ENCODE peak calls at places on chromosomes 2 and 18, in six cellular contexts. One of them, this sample, is unnamed.

GRCh38 chr2:36780231-36780808 is 83.8 kb downstream of the VIT start:
- DNase-seq in kidney: no peak
- DNase-seq in GM23248: peak; percentile 69
- DNase-seq in BE2C: no peak
- DNase-seq in GM23338: peak; percentile 83
- DNase-seq in body of pancreas: no peak
- DNase-seq in this sample: peak; percentile 44

GRCh38 chr2:180370476-180371205 is 363.5 kb upstream of the CWC22 start:
- DNase-seq in kidney: no peak
- DNase-seq in GM23248: no peak
- DNase-seq in BE2C: no peak
- DNase-seq in GM23338: no peak
- DNase-seq in body of pancreas: no peak
- DNase-seq in this sample: no peak

GRCh38 chr18:74819433-74820059 is 221.9 kb downstream of the ZNF407 start:
- DNase-seq in kidney: no peak
- DNase-seq in GM23248: no peak
- DNase-seq in BE2C: peak; percentile 32
- DNase-seq in GM23338: peak; percentile 93
- DNase-seq in body of pancreas: no peak
- DNase-seq in this sample: no peak

GRCh38 chr18:27400001-27400400 is 214.9 kb upstream of the CHST9 start:
- DNase-seq in kidney: peak; percentile 56
- DNase-seq in GM23248: no peak
- DNase-seq in BE2C: peak; percentile 5
- DNase-seq in GM23338: peak; percentile 88
- DNase-seq in body of pancreas: no peak
- DNase-seq in this sample: no peak

GRCh38 chr2:16336916-16337315 is 328.7 kb downstream of the CYRIA start:
- DNase-seq in kidney: no peak
- DNase-seq in GM23248: no peak
- DNase-seq in BE2C: peak; percentile 99
- DNase-seq in GM23338: no peak
- DNase-seq in body of pancreas: no peak
- DNase-seq in this sample: no peak

GRCh38 chr2:54949431-54949830 is 100.8 kb downstream of the RTN4 start:
- DNase-seq in kidney: no peak
- DNase-seq in GM23248: peak; percentile 63
- DNase-seq in BE2C: no peak
- DNase-seq in GM23338: no peak
- DNase-seq in body of pancreas: no peak
- DNase-seq in this sample: no peak

GRCh38 chr2:10174173-10174572 is 51.6 kb downstream of the RRM2 start:
- DNase-seq in kidney: no peak
- DNase-seq in GM23248: no peak
- DNase-seq in BE2C: no peak
- DNase-seq in GM23338: no peak
- DNase-seq in body of pancreas: no peak
- DNase-seq in this sample: no peak

GRCh38 chr2:9951272-9951521 is 296 bp upstream of the GRHL1 start:
- DNase-seq in kidney: no peak
- DNase-seq in GM23248: no peak
- DNase-seq in BE2C: no peak
- DNase-seq in GM23338: no peak
- DNase-seq in body of pancreas: no peak
- DNase-seq in this sample: no peak

GRCh38 chr2:138112536-138112935 is 148.3 kb downstream of the HNMT start:
- DNase-seq in kidney: no peak
- DNase-seq in GM23248: no peak
- DNase-seq in BE2C: no peak
- DNase-seq in GM23338: no peak
- DNase-seq in body of pancreas: no peak
- DNase-seq in this sample: no peak

DNA sequence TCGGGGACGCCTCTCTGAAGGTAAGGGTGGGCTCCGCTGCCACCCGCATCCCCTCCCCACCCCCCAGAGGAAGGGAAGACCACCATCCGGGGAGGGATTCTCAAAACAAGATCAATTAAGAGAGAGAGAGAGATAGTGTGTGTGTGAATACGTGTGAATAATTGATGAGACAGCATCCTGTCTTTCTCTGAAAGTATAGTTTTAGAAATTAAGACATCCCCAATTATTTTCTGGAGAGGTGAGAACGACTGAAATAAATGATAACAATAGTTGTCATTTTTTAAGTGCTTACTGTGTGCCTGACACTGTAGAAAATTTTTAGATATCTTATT is 751 bp downstream of the IL18R1 start:
- DNase-seq in kidney: no peak
- DNase-seq in GM23248: no peak
- DNase-seq in BE2C: no peak
- DNase-seq in GM23338: no peak
- DNase-seq in body of pancreas: no peak
- DNase-seq in this sample: no peak
- H3K4me3 ChIP-seq in kidney: peak overlapping the region; percentile 60
- H3K4me3 ChIP-seq in GM23248: peak overlapping the region; percentile 91
- H3K4me3 ChIP-seq in BE2C: no peak overlapping the region
- H3K4me3 ChIP-seq in GM23338: peak overlapping the region; percentile 72
- H3K4me3 ChIP-seq in body of pancreas: peak overlapping the region; percentile 53
- H3K4me3 ChIP-seq in this sample: peak overlapping the region; percentile 80

DNA sequence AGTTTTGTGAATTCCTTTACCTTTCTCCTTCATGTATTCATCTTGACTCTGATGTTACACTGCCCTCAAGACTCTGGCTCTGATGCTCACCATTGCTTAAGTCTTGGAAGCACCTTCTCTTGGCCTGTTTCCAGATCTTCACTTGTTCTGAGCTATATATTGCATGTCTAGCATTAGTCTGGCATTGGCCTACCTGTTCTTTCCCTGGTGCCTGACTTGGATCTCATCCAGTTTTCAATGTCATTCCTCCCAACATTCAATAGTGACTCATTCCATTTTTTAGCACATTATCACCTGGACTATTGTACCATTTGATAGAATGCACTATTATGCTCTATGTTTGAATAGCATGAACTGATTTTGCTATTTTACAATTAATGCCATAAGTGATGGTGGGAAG is 127.3 kb upstream of the NYAP2 start:
- DNase-seq in kidney: no peak
- DNase-seq in GM23248: no peak
- DNase-seq in BE2C: no peak
- DNase-seq in GM23338: no peak
- DNase-seq in body of pancreas: no peak
- DNase-seq in this sample: no peak
- H3K36me3 ChIP-seq in kidney: no peaks in the 10 kb centered on the region
- H3K36me3 ChIP-seq in GM23248: no peaks in the 10 kb centered on the region
- H3K36me3 ChIP-seq in BE2C: no peaks in the 10 kb centered on the region
- H3K36me3 ChIP-seq in GM23338: no peaks in the 10 kb centered on the region
- H3K36me3 ChIP-seq in body of pancreas: no peaks in the 10 kb centered on the region
- H3K36me3 ChIP-seq in this sample: no peaks in the 10 kb centered on the region

GRCh38 chr2:167186465-167186864 is 298.2 kb downstream of the XIRP2 start:
- DNase-seq in kidney: no peak
- DNase-seq in GM23248: no peak
- DNase-seq in BE2C: no peak
- DNase-seq in GM23338: no peak
- DNase-seq in body of pancreas: no peak
- DNase-seq in this sample: no peak
- H3K4me3 ChIP-seq in kidney: no peak overlapping the region
- H3K4me3 ChIP-seq in GM23248: no peak overlapping the region
- H3K4me3 ChIP-seq in BE2C: no peak overlapping the region
- H3K4me3 ChIP-seq in GM23338: no peak overlapping the region
- H3K4me3 ChIP-seq in body of pancreas: no peak overlapping the region
- H3K4me3 ChIP-seq in this sample: no peak overlapping the region

GRCh38 chr18:13746636-13747035 is 20.2 kb downstream of the RNMT start:
- DNase-seq in kidney: no peak
- DNase-seq in GM23248: no peak
- DNase-seq in BE2C: no peak
- DNase-seq in GM23338: no peak
- DNase-seq in body of pancreas: no peak
- DNase-seq in this sample: no peak
- H3K36me3 ChIP-seq in kidney: peaks cover 35% of the 10 kb centered on the region
- H3K36me3 ChIP-seq in GM23248: peaks cover 48% of the 10 kb centered on the region
- H3K36me3 ChIP-seq in BE2C: peaks cover 3% of the 10 kb centered on the region
- H3K36me3 ChIP-seq in GM23338: peaks cover 29% of the 10 kb centered on the region
- H3K36me3 ChIP-seq in body of pancreas: peaks cover 32% of the 10 kb centered on the region
- H3K36me3 ChIP-seq in this sample: peaks cover 26% of the 10 kb centered on the region

GRCh38 chr2:46564350-46564749 is 85.0 kb downstream of the TMEM247 start:
- DNase-seq in kidney: no peak
- DNase-seq in GM23248: no peak
- DNase-seq in BE2C: no peak
- DNase-seq in GM23338: no peak
- DNase-seq in body of pancreas: no peak
- DNase-seq in this sample: no peak

GRCh38 chr2:46562451-46562841 is 83.1 kb downstream of the TMEM247 start:
- DNase-seq in kidney: no peak
- DNase-seq in GM23248: no peak
- DNase-seq in BE2C: no peak
- DNase-seq in GM23338: no peak
- DNase-seq in body of pancreas: no peak
- DNase-seq in this sample: no peak

GRCh38 chr2:46565364-46565763 is 86.0 kb downstream of the TMEM247 start:
- DNase-seq in kidney: no peak
- DNase-seq in GM23248: no peak
- DNase-seq in BE2C: no peak
- DNase-seq in GM23338: no peak
- DNase-seq in body of pancreas: no peak
- DNase-seq in this sample: no peak

GRCh38 chr2:46563110-46563731 is 83.9 kb downstream of the TMEM247 start:
- DNase-seq in kidney: no peak
- DNase-seq in GM23248: no peak
- DNase-seq in BE2C: no peak
- DNase-seq in GM23338: no peak
- DNase-seq in body of pancreas: no peak
- DNase-seq in this sample: no peak

DNA sequence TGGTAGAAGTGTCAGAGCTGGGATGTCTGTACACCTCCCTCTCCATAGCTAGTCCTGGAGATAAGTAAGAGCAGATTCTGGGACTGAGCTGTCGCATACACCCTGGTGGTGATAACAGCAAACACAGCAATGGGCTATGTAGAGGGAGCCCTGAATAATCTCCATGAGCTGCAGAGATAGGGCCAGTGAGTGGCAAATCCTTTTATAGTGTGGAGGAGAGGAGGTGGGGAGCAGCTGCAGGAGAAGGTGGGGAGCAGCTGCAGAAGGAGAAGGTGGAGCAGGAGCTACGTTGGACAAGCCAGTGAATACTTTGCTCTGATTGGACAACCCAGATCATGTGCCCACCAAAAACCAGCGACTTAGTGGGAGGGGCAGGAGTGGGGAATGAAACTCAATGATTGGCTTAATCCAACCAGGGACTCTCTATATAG is 85.5 kb downstream of the TMEM247 start:
- DNase-seq in kidney: no peak
- DNase-seq in GM23248: no peak
- DNase-seq in BE2C: no peak
- DNase-seq in GM23338: no peak
- DNase-seq in body of pancreas: no peak
- DNase-seq in this sample: no peak
- H3K4me3 ChIP-seq in kidney: no peak overlapping the region
- H3K4me3 ChIP-seq in GM23248: no peak overlapping the region
- H3K4me3 ChIP-seq in BE2C: no peak overlapping the region
- H3K4me3 ChIP-seq in GM23338: no peak overlapping the region
- H3K4me3 ChIP-seq in body of pancreas: no peak overlapping the region
- H3K4me3 ChIP-seq in this sample: no peak overlapping the region

GRCh38 chr18:70220628-70221027 is 15.1 kb upstream of the RTTN start:
- DNase-seq in kidney: no peak
- DNase-seq in GM23248: peak; percentile 17
- DNase-seq in BE2C: no peak
- DNase-seq in GM23338: no peak
- DNase-seq in body of pancreas: no peak
- DNase-seq in this sample: no peak
- H3K36me3 ChIP-seq in kidney: no peaks in the 10 kb centered on the region
- H3K36me3 ChIP-seq in GM23248: no peaks in the 10 kb centered on the region
- H3K36me3 ChIP-seq in BE2C: no peaks in the 10 kb centered on the region
- H3K36me3 ChIP-seq in GM23338: no peaks in the 10 kb centered on the region
- H3K36me3 ChIP-seq in body of pancreas: no peaks in the 10 kb centered on the region
- H3K36me3 ChIP-seq in this sample: no peaks in the 10 kb centered on the region

DNA sequence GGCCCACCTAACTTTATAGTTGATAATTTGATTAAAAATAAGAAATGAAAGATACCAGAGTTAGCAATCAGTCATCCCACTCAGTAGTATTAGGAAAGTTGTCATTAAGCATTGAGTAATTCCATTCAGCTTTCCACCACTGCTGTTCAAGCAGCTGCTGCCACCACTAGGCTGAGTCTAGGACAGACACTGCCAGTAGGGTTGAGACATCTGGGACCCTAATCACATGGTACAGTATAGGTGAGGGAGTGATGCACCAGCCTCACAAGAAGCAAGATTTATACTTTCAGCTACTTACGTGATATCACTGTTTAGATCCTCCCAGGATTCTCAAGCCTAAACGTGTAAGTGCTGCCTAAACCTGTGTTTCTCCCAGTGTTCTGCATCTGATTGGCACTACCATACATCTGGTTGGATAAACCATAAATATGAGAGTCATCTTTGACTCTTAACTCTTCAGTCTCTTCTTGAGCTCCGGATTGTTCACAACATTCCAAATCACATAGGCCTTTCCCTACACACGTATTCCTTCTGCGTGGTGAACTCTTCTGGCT is 3.2 kb downstream of the UBXN4 start:
- DNase-seq in kidney: no peak
- DNase-seq in GM23248: peak; percentile 51
- DNase-seq in BE2C: peak; percentile 39
- DNase-seq in GM23338: peak; percentile 52
- DNase-seq in body of pancreas: peak; percentile 19
- DNase-seq in this sample: peak; percentile 6
- H3K4me3 ChIP-seq in kidney: no peak overlapping the region
- H3K4me3 ChIP-seq in GM23248: no peak overlapping the region
- H3K4me3 ChIP-seq in BE2C: no peak overlapping the region
- H3K4me3 ChIP-seq in GM23338: no peak overlapping the region
- H3K4me3 ChIP-seq in body of pancreas: no peak overlapping the region
- H3K4me3 ChIP-seq in this sample: no peak overlapping the region

GRCh38 chr2:157764386-157764785 is 111.7 kb downstream of the ACVR1 start:
- DNase-seq in kidney: no peak
- DNase-seq in GM23248: no peak
- DNase-seq in BE2C: no peak
- DNase-seq in GM23338: no peak
- DNase-seq in body of pancreas: no peak
- DNase-seq in this sample: no peak
- H3K36me3 ChIP-seq in kidney: peaks cover 34% of the 10 kb centered on the region
- H3K36me3 ChIP-seq in GM23248: peaks cover 13% of the 10 kb centered on the region
- H3K36me3 ChIP-seq in BE2C: no peaks in the 10 kb centered on the region
- H3K36me3 ChIP-seq in GM23338: no peaks in the 10 kb centered on the region
- H3K36me3 ChIP-seq in body of pancreas: peaks cover 14% of the 10 kb centered on the region
- H3K36me3 ChIP-seq in this sample: peaks cover 23% of the 10 kb centered on the region

DNA sequence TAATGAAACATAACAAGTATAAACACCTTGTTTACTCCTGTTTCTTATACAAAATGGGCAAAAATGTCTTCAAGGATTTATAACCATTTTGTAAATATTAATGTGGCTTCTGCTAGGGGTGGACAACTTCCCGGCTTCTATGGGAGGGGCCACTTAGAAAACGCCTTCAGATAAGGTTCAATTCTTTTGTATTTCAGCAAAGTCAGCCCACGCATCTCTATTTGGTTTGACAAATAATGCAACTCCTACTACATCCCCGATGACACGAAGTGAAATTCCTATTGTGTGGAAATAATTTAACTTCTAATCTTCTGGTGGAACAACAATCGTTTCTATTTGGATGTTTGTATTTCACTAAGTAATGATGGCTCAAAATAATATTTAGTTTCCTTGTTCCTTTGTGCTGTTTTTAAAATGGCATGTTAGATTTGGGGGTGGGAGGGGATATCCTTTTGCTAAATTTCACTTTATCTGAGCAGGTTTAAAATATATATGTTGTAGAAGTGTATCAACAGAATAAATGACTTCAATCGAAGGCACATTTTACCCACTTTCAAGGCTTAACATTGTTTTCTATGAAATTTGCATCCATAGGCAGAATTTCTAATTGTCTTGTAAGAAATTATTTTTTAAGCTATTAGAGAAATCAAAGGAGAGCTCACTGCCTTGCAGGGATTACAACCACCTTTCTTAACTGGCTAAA is 14.6 kb upstream of the HOXD1 start:
- DNase-seq in kidney: no peak
- DNase-seq in GM23248: no peak
- DNase-seq in BE2C: no peak
- DNase-seq in GM23338: no peak
- DNase-seq in body of pancreas: no peak
- DNase-seq in this sample: no peak
- H3K4me3 ChIP-seq in kidney: peak overlapping the region; percentile 58
- H3K4me3 ChIP-seq in GM23248: no peak overlapping the region
- H3K4me3 ChIP-seq in BE2C: peak overlapping the region; percentile 57
- H3K4me3 ChIP-seq in GM23338: no peak overlapping the region
- H3K4me3 ChIP-seq in body of pancreas: no peak overlapping the region
- H3K4me3 ChIP-seq in this sample: no peak overlapping the region

This sample was measured in CD4-positive, alpha-beta memory T cell.